ENCODE peak calls at places on chromosomes 1 and 21, in nine cellular contexts. P, V, F, T, I, K, J, Z and H are unnamed samples.

GRCh38 chr1:220705782-220706181 is 15.6 kb downstream of the C1orf115 start:
- DNase-seq in P (peak), V (no peak), F (no peak), T (no peak), I (no peak), K (no peak), J (peak), Z (no peak), H (no peak)

GRCh38 chr1:156559797-156560112 is 12.6 kb downstream of the IQGAP3 start:
- DNase-seq in P (no peak), V (no peak), F (no peak), T (no peak), I (no peak), K (no peak), J (no peak), Z (peak), H (no peak)

GRCh38 chr1:26094076-26094669 is 17.5 kb upstream of the PDIK1L start:
- DNase-seq in P (no peak), V (no peak), F (no peak), T (no peak), I (peak), K (no peak), J (peak), Z (no peak), H (no peak)

GRCh38 chr21:35102488-35103407 is 53.6 kb upstream of the RUNX1 start:
- DNase-seq in P (no peak), V (no peak), F (no peak), T (no peak), I (peak), K (peak), J (no peak), Z (no peak), H (peak)

GRCh38 chr1:55635856-55636255 is 420.7 kb upstream of the USP24 start:
- DNase-seq in P (no peak), V (no peak), F (no peak), T (no peak), I (peak), K (no peak), J (no peak), Z (no peak), H (no peak)

GRCh38 chr1:102100666-102101065 is 103.9 kb upstream of the OLFM3 start:
- DNase-seq in P (no peak), V (no peak), F (no peak), T (no peak), I (no peak), K (no peak), J (no peak), Z (no peak), H (no peak)

GRCh38 chr1:119859647-119860046 is 36.7 kb downstream of the ADAM30 start:
- DNase-seq in P (no peak), V (no peak), F (no peak), T (no peak), I (peak), K (no peak), J (no peak), Z (no peak), H (no peak)

GRCh38 chr1:228765543-228765942 is 30.3 kb downstream of the RHOU start:
- DNase-seq in P (no peak), V (no peak), F (no peak), T (no peak), I (no peak), K (peak), J (peak), Z (no peak), H (no peak)

GRCh38 chr1:4305526-4306301 is 348.7 kb upstream of the AJAP1 start:
- DNase-seq in P (no peak), V (no peak), F (no peak), T (no peak), I (no peak), K (no peak), J (no peak), Z (no peak), H (peak)

GRCh38 chr1:36520056-36520455 is 37.3 kb upstream of the CSF3R start:
- DNase-seq in P (no peak), V (no peak), F (no peak), T (peak), I (no peak), K (no peak), J (no peak), Z (no peak), H (peak)

GRCh38 chr1:23553206-23553895 is 6.0 kb downstream of the ID3 start:
- DNase-seq in P (no peak), V (no peak), F (no peak), T (no peak), I (no peak), K (no peak), J (no peak), Z (no peak), H (no peak)

GRCh38 chr1:232183266-232183800 is 446.6 kb downstream of the SIPA1L2 start:
- DNase-seq in P (no peak), V (no peak), F (no peak), T (no peak), I (no peak), K (no peak), J (no peak), Z (no peak), H (no peak)

GRCh38 chr1:171817511-171818265 is 23.6 kb upstream of the DNM3 start:
- DNase-seq in P (no peak), V (peak), F (no peak), T (no peak), I (peak), K (no peak), J (no peak), Z (no peak), H (no peak)

GRCh38 chr21:37193006-37193405 is 74.1 kb downstream of the VPS26C start:
- DNase-seq in P (no peak), V (no peak), F (no peak), T (no peak), I (no peak), K (no peak), J (no peak), Z (no peak), H (no peak)

GRCh38 chr1:227841141-227841540 is 25.7 kb downstream of the PRSS38 start:
- DNase-seq in P (no peak), V (no peak), F (no peak), T (no peak), I (no peak), K (no peak), J (no peak), Z (no peak), H (no peak)

GRCh38 chr1:58802640-58803476 is 19.0 kb upstream of the JUN start:
- DNase-seq in P (no peak), V (no peak), F (no peak), T (no peak), I (no peak), K (no peak), J (no peak), Z (no peak), H (no peak)

GRCh38 chr1:187655163-187655562 is 826.4 kb downstream of the PLA2G4A start:
- DNase-seq in P (no peak), V (no peak), F (no peak), T (no peak), I (peak), K (no peak), J (no peak), Z (no peak), H (no peak)

GRCh38 chr1:166489670-166490436 is 323.1 kb upstream of the FAM78B start:
- DNase-seq in P (no peak), V (peak), F (peak), T (no peak), I (no peak), K (peak), J (no peak), Z (no peak), H (peak)

GRCh38 chr1:202618387-202619022 is 91.7 kb downstream of the SYT2 start:
- DNase-seq in P (no peak), V (no peak), F (no peak), T (no peak), I (peak), K (peak), J (no peak), Z (no peak), H (no peak)

GRCh38 chr1:240732390-240732789 is 120.4 kb upstream of the GREM2 start:
- DNase-seq in P (no peak), V (no peak), F (no peak), T (no peak), I (peak), K (no peak), J (no peak), Z (no peak), H (peak)

GRCh38 chr1:34859442-34860200 is at the start of gene SMIM12:
- DNase-seq in P (peak), V (peak), F (peak), T (peak), I (peak), K (peak), J (peak), Z (peak), H (peak)
- TF ChIP-seq POLR2A in P (peak), V (peak), F (peak), T (peak), I (peak), K (no peak), J (peak), Z (peak), H (no peak)

GRCh38 chr21:34091607-34092006 is 18.2 kb downstream of the MRPS6 start:
- DNase-seq in P (no peak), V (no peak), F (no peak), T (no peak), I (no peak), K (no peak), J (no peak), Z (no peak), H (no peak)
- TF ChIP-seq CTCF in P (no peak), V (peak), F (no peak), T (peak), I (no peak), K (no peak), J (no peak), Z (no peak), H (no peak)

GRCh38 chr1:74505889-74506288 is 6.5 kb downstream of the LRRC53 start:
- DNase-seq in P (no peak), V (no peak), F (no peak), T (no peak), I (no peak), K (no peak), J (no peak), Z (no peak), H (no peak)
- H3K4me3 ChIP-seq in P (no peak), V (no peak), F (no peak), T (no peak), I (no peak), K (no peak), J (no peak), Z (no peak), H (no peak)

DNA sequence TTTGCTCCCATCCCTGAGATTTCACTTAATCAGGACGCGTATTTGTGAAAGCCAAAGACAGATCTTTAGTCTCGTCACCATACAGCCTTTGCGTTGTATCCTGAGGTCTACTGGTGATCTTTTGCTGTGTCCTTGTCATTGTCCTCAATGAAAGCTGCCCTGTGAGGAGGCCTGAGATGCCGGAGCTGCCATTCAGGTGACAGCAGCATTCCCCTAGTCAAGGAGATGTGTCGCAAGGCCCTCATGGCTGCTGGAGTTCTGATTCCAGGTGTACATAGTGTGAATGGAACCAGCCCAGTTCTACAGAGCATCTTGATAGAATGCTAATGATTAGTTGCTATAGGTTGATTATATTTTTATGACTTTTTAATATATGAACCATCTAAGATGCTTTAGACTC is 24.1 kb downstream of the TTF2 start:
- DNase-seq in P (no peak), V (no peak), F (no peak), T (no peak), I (no peak), K (no peak), J (no peak), Z (no peak), H (no peak)
- TF ChIP-seq POLR2A in P (no peak), V (no peak), F (no peak), T (no peak), I (no peak), K (no peak), J (no peak), Z (no peak), H (no peak)

GRCh38 chr1:5597171-5597864 is 394.9 kb downstream of the NPHP4 start:
- DNase-seq in P (no peak), V (no peak), F (no peak), T (no peak), I (no peak), K (no peak), J (no peak), Z (peak), H (peak)

GRCh38 chr1:5598824-5599395 is 393.3 kb downstream of the NPHP4 start:
- DNase-seq in P (no peak), V (no peak), F (no peak), T (no peak), I (no peak), K (no peak), J (no peak), Z (no peak), H (peak)

GRCh38 chr1:5596651-5597050 is 395.6 kb downstream of the NPHP4 start:
- DNase-seq in P (no peak), V (no peak), F (no peak), T (no peak), I (no peak), K (no peak), J (no peak), Z (no peak), H (no peak)

GRCh38 chr1:5599541-5599940 is 392.7 kb downstream of the NPHP4 start:
- DNase-seq in P (no peak), V (no peak), F (no peak), T (no peak), I (no peak), K (no peak), J (no peak), Z (no peak), H (peak)

GRCh38 chr1:5597991-5598823 is 394.0 kb downstream of the NPHP4 start:
- DNase-seq in P (peak), V (no peak), F (no peak), T (no peak), I (no peak), K (no peak), J (peak), Z (peak), H (no peak)
- TF ChIP-seq CTCF in P (no peak), V (no peak), F (no peak), T (no peak), I (no peak), K (no peak), J (no peak), Z (no peak), H (no peak)